ENCODE peak calls at places on chromosomes 3 and 15, in four cellular contexts. One of them, this sample, is unnamed.

GRCh38 chr3:113105980-113106379 is 105.4 kb upstream of the BOC start:
- DNase-seq in progenitor cell of endocrine pancreas: no peak
- DNase-seq in activated effector memory CD4-positive, alpha-beta T cell treated with anti-CD3 and anti-CD28 coated beads, Interleukin-2, amount 50 U/mL, for 16 hours: no peak
- DNase-seq in activated T-helper 9 cell treated with anti-CD3 and anti-CD28 coated beads, Interleukin-2, amount 50 U/mL, for 16 hours: no peak
- DNase-seq in this sample: no peak

GRCh38 chr15:29134641-29135071 is 135.0 kb downstream of the NSMCE3 start:
- DNase-seq in progenitor cell of endocrine pancreas: no peak
- DNase-seq in activated effector memory CD4-positive, alpha-beta T cell treated with anti-CD3 and anti-CD28 coated beads, Interleukin-2, amount 50 U/mL, for 16 hours: no peak
- DNase-seq in activated T-helper 9 cell treated with anti-CD3 and anti-CD28 coated beads, Interleukin-2, amount 50 U/mL, for 16 hours: no peak
- DNase-seq in this sample: no peak

GRCh38 chr3:73552700-73553099 is 72.0 kb downstream of the PDZRN3 start:
- DNase-seq in progenitor cell of endocrine pancreas: no peak
- DNase-seq in activated effector memory CD4-positive, alpha-beta T cell treated with anti-CD3 and anti-CD28 coated beads, Interleukin-2, amount 50 U/mL, for 16 hours: no peak
- DNase-seq in activated T-helper 9 cell treated with anti-CD3 and anti-CD28 coated beads, Interleukin-2, amount 50 U/mL, for 16 hours: no peak
- DNase-seq in this sample: peak

GRCh38 chr3:52220380-52221026 is 4.9 kb downstream of the TLR9 start:
- DNase-seq in progenitor cell of endocrine pancreas: peak
- DNase-seq in activated effector memory CD4-positive, alpha-beta T cell treated with anti-CD3 and anti-CD28 coated beads, Interleukin-2, amount 50 U/mL, for 16 hours: peak
- DNase-seq in activated T-helper 9 cell treated with anti-CD3 and anti-CD28 coated beads, Interleukin-2, amount 50 U/mL, for 16 hours: peak
- DNase-seq in this sample: peak

GRCh38 chr3:125079675-125080045 is 23.9 kb upstream of the HEG1 start:
- DNase-seq in progenitor cell of endocrine pancreas: no peak
- DNase-seq in activated effector memory CD4-positive, alpha-beta T cell treated with anti-CD3 and anti-CD28 coated beads, Interleukin-2, amount 50 U/mL, for 16 hours: no peak
- DNase-seq in activated T-helper 9 cell treated with anti-CD3 and anti-CD28 coated beads, Interleukin-2, amount 50 U/mL, for 16 hours: no peak
- DNase-seq in this sample: no peak

GRCh38 chr3:159480046-159480445 is 508.6 kb upstream of the IL12A start:
- DNase-seq in progenitor cell of endocrine pancreas: no peak
- DNase-seq in activated effector memory CD4-positive, alpha-beta T cell treated with anti-CD3 and anti-CD28 coated beads, Interleukin-2, amount 50 U/mL, for 16 hours: no peak
- DNase-seq in activated T-helper 9 cell treated with anti-CD3 and anti-CD28 coated beads, Interleukin-2, amount 50 U/mL, for 16 hours: no peak
- DNase-seq in this sample: peak

GRCh38 chr3:16366581-16366980 is 101.6 kb downstream of the OXNAD1 start:
- DNase-seq in progenitor cell of endocrine pancreas: no peak
- DNase-seq in activated effector memory CD4-positive, alpha-beta T cell treated with anti-CD3 and anti-CD28 coated beads, Interleukin-2, amount 50 U/mL, for 16 hours: no peak
- DNase-seq in activated T-helper 9 cell treated with anti-CD3 and anti-CD28 coated beads, Interleukin-2, amount 50 U/mL, for 16 hours: no peak
- DNase-seq in this sample: no peak

GRCh38 chr3:25587094-25587493 is 77.6 kb downstream of the TOP2B start:
- DNase-seq in progenitor cell of endocrine pancreas: no peak
- DNase-seq in activated effector memory CD4-positive, alpha-beta T cell treated with anti-CD3 and anti-CD28 coated beads, Interleukin-2, amount 50 U/mL, for 16 hours: no peak
- DNase-seq in activated T-helper 9 cell treated with anti-CD3 and anti-CD28 coated beads, Interleukin-2, amount 50 U/mL, for 16 hours: no peak
- DNase-seq in this sample: peak

GRCh38 chr3:134334901-134335280 is 39.4 kb downstream of the AMOTL2 start:
- DNase-seq in progenitor cell of endocrine pancreas: no peak
- DNase-seq in activated effector memory CD4-positive, alpha-beta T cell treated with anti-CD3 and anti-CD28 coated beads, Interleukin-2, amount 50 U/mL, for 16 hours: no peak
- DNase-seq in activated T-helper 9 cell treated with anti-CD3 and anti-CD28 coated beads, Interleukin-2, amount 50 U/mL, for 16 hours: no peak
- DNase-seq in this sample: no peak

This sample was measured in cardiac fibroblast.